ENCODE peak calls at places on chromosomes 12 and 14, in five cellular contexts. One of them, this sample, is unnamed.
A peak's percentile ranks its signal among the peaks of the same experiment; 100 is the strongest.

GRCh38 chr12:12267801-12268200 is 957 bp upstream of the LRP6 start:
- DNase-seq in SK-N-SH: peak; percentile 57
- DNase-seq in HepG2: no peak
- DNase-seq in K562: peak; percentile 8
- DNase-seq in GM12892: no peak
- DNase-seq in this sample: no peak

GRCh38 chr14:98370352-98370751 is 901.6 kb downstream of the BCL11B start:
- DNase-seq in SK-N-SH: no peak
- DNase-seq in HepG2: no peak
- DNase-seq in K562: no peak
- DNase-seq in GM12892: no peak
- DNase-seq in this sample: no peak

GRCh38 chr12:72274926-72275325 is 2.8 kb downstream of the TRHDE start:
- DNase-seq in SK-N-SH: no peak
- DNase-seq in HepG2: peak; percentile 6
- DNase-seq in K562: no peak
- DNase-seq in GM12892: no peak
- DNase-seq in this sample: no peak

GRCh38 chr12:50240096-50240791 is 43.1 kb downstream of the LIMA1 start:
- DNase-seq in SK-N-SH: no peak
- DNase-seq in HepG2: no peak
- DNase-seq in K562: no peak
- DNase-seq in GM12892: no peak
- DNase-seq in this sample: no peak

GRCh38 chr14:90087433-90087832 is 25.6 kb downstream of the KCNK13 start:
- DNase-seq in SK-N-SH: no peak
- DNase-seq in HepG2: peak; percentile 74
- DNase-seq in K562: no peak
- DNase-seq in GM12892: no peak
- DNase-seq in this sample: no peak

GRCh38 chr12:91381309-91381804 is 198.7 kb upstream of the DCN start:
- DNase-seq in SK-N-SH: peak; percentile 63
- DNase-seq in HepG2: no peak
- DNase-seq in K562: no peak
- DNase-seq in GM12892: no peak
- DNase-seq in this sample: peak; percentile 8

GRCh38 chr12:66329941-66330340 is 27.6 kb downstream of the HELB start:
- DNase-seq in SK-N-SH: no peak
- DNase-seq in HepG2: no peak
- DNase-seq in K562: no peak
- DNase-seq in GM12892: no peak
- DNase-seq in this sample: no peak

GRCh38 chr14:103146141-103146709 is 23.0 kb downstream of the TNFAIP2 start:
- DNase-seq in SK-N-SH: no peak
- DNase-seq in HepG2: no peak
- DNase-seq in K562: no peak
- DNase-seq in GM12892: no peak
- DNase-seq in this sample: no peak

GRCh38 chr14:90475298-90475697 is 78.5 kb downstream of the CALM1 start:
- DNase-seq in SK-N-SH: no peak
- DNase-seq in HepG2: no peak
- DNase-seq in K562: no peak
- DNase-seq in GM12892: no peak
- DNase-seq in this sample: no peak

GRCh38 chr12:96294831-96295230 is 100.7 kb downstream of the ELK3 start:
- DNase-seq in SK-N-SH: no peak
- DNase-seq in HepG2: no peak
- DNase-seq in K562: no peak
- DNase-seq in GM12892: no peak
- DNase-seq in this sample: no peak

GRCh38 chr12:89768586-89769482 is 60.2 kb upstream of the ATP2B1 start:
- DNase-seq in SK-N-SH: no peak
- DNase-seq in HepG2: peak; percentile 7
- DNase-seq in K562: no peak
- DNase-seq in GM12892: no peak
- DNase-seq in this sample: no peak

GRCh38 chr14:61568572-61569011 is 126.7 kb upstream of the HIF1A start:
- DNase-seq in SK-N-SH: no peak
- DNase-seq in HepG2: no peak
- DNase-seq in K562: no peak
- DNase-seq in GM12892: peak; percentile 66
- DNase-seq in this sample: peak; percentile 65

GRCh38 chr14:31530136-31530535 is 31.1 kb upstream of the NUBPL start:
- DNase-seq in SK-N-SH: no peak
- DNase-seq in HepG2: no peak
- DNase-seq in K562: no peak
- DNase-seq in GM12892: no peak
- DNase-seq in this sample: no peak

GRCh38 chr12:46366771-46367170 is 5.8 kb downstream of the SLC38A2 start:
- DNase-seq in SK-N-SH: no peak
- DNase-seq in HepG2: no peak
- DNase-seq in K562: no peak
- DNase-seq in GM12892: no peak
- DNase-seq in this sample: no peak

GRCh38 chr12:106601031-106601430 is 18.2 kb downstream of the RFX4 start:
- DNase-seq in SK-N-SH: no peak
- DNase-seq in HepG2: peak; percentile 43
- DNase-seq in K562: peak; percentile 43
- DNase-seq in GM12892: no peak
- DNase-seq in this sample: no peak

GRCh38 chr14:54652188-54652889 is 85.4 kb downstream of the SAMD4A start:
- DNase-seq in SK-N-SH: no peak
- DNase-seq in HepG2: peak; percentile 91
- DNase-seq in K562: no peak
- DNase-seq in GM12892: no peak
- DNase-seq in this sample: no peak

GRCh38 chr14:35865611-35866010 is 39.5 kb downstream of the BRMS1L start:
- DNase-seq in SK-N-SH: no peak
- DNase-seq in HepG2: no peak
- DNase-seq in K562: no peak
- DNase-seq in GM12892: no peak
- DNase-seq in this sample: no peak

GRCh38 chr14:60760648-60761364 is 26.2 kb downstream of the MNAT1 start:
- DNase-seq in SK-N-SH: no peak
- DNase-seq in HepG2: peak; percentile 29
- DNase-seq in K562: no peak
- DNase-seq in GM12892: no peak
- DNase-seq in this sample: no peak

GRCh38 chr12:49000346-49000745 is 1.2 kb upstream of the DDN start:
- DNase-seq in SK-N-SH: no peak
- DNase-seq in HepG2: no peak
- DNase-seq in K562: no peak
- DNase-seq in GM12892: no peak
- DNase-seq in this sample: no peak

GRCh38 chr14:96581902-96582640 is 79.9 kb downstream of the PAPOLA start:
- DNase-seq in SK-N-SH: peak; percentile 16
- DNase-seq in HepG2: no peak
- DNase-seq in K562: peak; percentile 45
- DNase-seq in GM12892: no peak
- DNase-seq in this sample: no peak

GRCh38 chr14:91413547-91414474 is 3.8 kb downstream of the CCDC88C start:
- DNase-seq in SK-N-SH: no peak
- DNase-seq in HepG2: no peak
- DNase-seq in K562: no peak
- DNase-seq in GM12892: no peak
- DNase-seq in this sample: no peak

GRCh38 chr12:29086325-29087271 is 62.5 kb upstream of the FAR2 start:
- DNase-seq in SK-N-SH: no peak
- DNase-seq in HepG2: no peak
- DNase-seq in K562: no peak
- DNase-seq in GM12892: no peak
- DNase-seq in this sample: no peak

GRCh38 chr14:83548061-83548839 is 1981.7 kb upstream of the FLRT2 start:
- DNase-seq in SK-N-SH: no peak
- DNase-seq in HepG2: no peak
- DNase-seq in K562: no peak
- DNase-seq in GM12892: no peak
- DNase-seq in this sample: no peak

GRCh38 chr14:63362305-63362914 is 43.7 kb upstream of the GPHB5 start:
- DNase-seq in SK-N-SH: no peak
- DNase-seq in HepG2: no peak
- DNase-seq in K562: no peak
- DNase-seq in GM12892: no peak
- DNase-seq in this sample: no peak

GRCh38 chr12:4909734-4910501 is at the start of gene KCNA1:
- DNase-seq in SK-N-SH: peak; percentile 31
- DNase-seq in HepG2: no peak
- DNase-seq in K562: no peak
- DNase-seq in GM12892: peak; percentile 51
- DNase-seq in this sample: peak; percentile 42

GRCh38 chr12:131054345-131055092 is 100.8 kb downstream of the ADGRD1 start:
- DNase-seq in SK-N-SH: no peak
- DNase-seq in HepG2: no peak
- DNase-seq in K562: no peak
- DNase-seq in GM12892: no peak
- DNase-seq in this sample: no peak

GRCh38 chr12:14211829-14212455 is 153.5 kb upstream of the ATF7IP start:
- DNase-seq in SK-N-SH: no peak
- DNase-seq in HepG2: no peak
- DNase-seq in K562: no peak
- DNase-seq in GM12892: no peak
- DNase-seq in this sample: no peak

GRCh38 chr12:30884804-30885203 is 41.7 kb upstream of the TSPAN11 start:
- DNase-seq in SK-N-SH: no peak
- DNase-seq in HepG2: no peak
- DNase-seq in K562: no peak
- DNase-seq in GM12892: no peak
- DNase-seq in this sample: no peak

GRCh38 chr12:30887226-30887625 is 39.3 kb upstream of the TSPAN11 start:
- DNase-seq in SK-N-SH: no peak
- DNase-seq in HepG2: no peak
- DNase-seq in K562: no peak
- DNase-seq in GM12892: no peak
- DNase-seq in this sample: no peak

GRCh38 chr12:30882706-30883105 is 43.8 kb upstream of the TSPAN11 start:
- DNase-seq in SK-N-SH: no peak
- DNase-seq in HepG2: no peak
- DNase-seq in K562: no peak
- DNase-seq in GM12892: no peak
- DNase-seq in this sample: no peak

GRCh38 chr12:30888241-30888640 is 38.3 kb upstream of the TSPAN11 start:
- DNase-seq in SK-N-SH: no peak
- DNase-seq in HepG2: no peak
- DNase-seq in K562: no peak
- DNase-seq in GM12892: no peak
- DNase-seq in this sample: no peak

GRCh38 chr12:30885321-30885720 is 41.2 kb upstream of the TSPAN11 start:
- DNase-seq in SK-N-SH: no peak
- DNase-seq in HepG2: no peak
- DNase-seq in K562: no peak
- DNase-seq in GM12892: no peak
- DNase-seq in this sample: no peak
- TF ChIP-seq TAF1 in SK-N-SH: no peak
- TF ChIP-seq TAF1 in HepG2: no peak
- TF ChIP-seq TAF1 in K562: no peak
- TF ChIP-seq TAF1 in GM12892: no peak
- TF ChIP-seq TAF1 in this sample: no peak

GRCh38 chr12:25723286-25723685 is 170.2 kb upstream of the LMNTD1 start:
- DNase-seq in SK-N-SH: no peak
- DNase-seq in HepG2: no peak
- DNase-seq in K562: no peak
- DNase-seq in GM12892: no peak
- DNase-seq in this sample: no peak

GRCh38 chr12:25725874-25726273 is 172.8 kb upstream of the LMNTD1 start:
- DNase-seq in SK-N-SH: no peak
- DNase-seq in HepG2: no peak
- DNase-seq in K562: no peak
- DNase-seq in GM12892: no peak
- DNase-seq in this sample: no peak

GRCh38 chr12:25730489-25731349 is 177.6 kb upstream of the LMNTD1 start:
- DNase-seq in SK-N-SH: no peak
- DNase-seq in HepG2: no peak
- DNase-seq in K562: no peak
- DNase-seq in GM12892: no peak
- DNase-seq in this sample: no peak

GRCh38 chr12:25723921-25724491 is 170.9 kb upstream of the LMNTD1 start:
- DNase-seq in SK-N-SH: no peak
- DNase-seq in HepG2: no peak
- DNase-seq in K562: no peak
- DNase-seq in GM12892: no peak
- DNase-seq in this sample: no peak

GRCh38 chr12:25728196-25728595 is 175.1 kb upstream of the LMNTD1 start:
- DNase-seq in SK-N-SH: no peak
- DNase-seq in HepG2: no peak
- DNase-seq in K562: no peak
- DNase-seq in GM12892: no peak
- DNase-seq in this sample: no peak
- TF ChIP-seq TAF1 in SK-N-SH: no peak
- TF ChIP-seq TAF1 in HepG2: no peak
- TF ChIP-seq TAF1 in K562: no peak
- TF ChIP-seq TAF1 in GM12892: no peak
- TF ChIP-seq TAF1 in this sample: no peak

GRCh38 chr12:85733984-85734383 is 102.2 kb downstream of the RASSF9 start:
- DNase-seq in SK-N-SH: no peak
- DNase-seq in HepG2: no peak
- DNase-seq in K562: no peak
- DNase-seq in GM12892: no peak
- DNase-seq in this sample: no peak

GRCh38 chr12:85733441-85733840 is 102.8 kb downstream of the RASSF9 start:
- DNase-seq in SK-N-SH: no peak
- DNase-seq in HepG2: no peak
- DNase-seq in K562: no peak
- DNase-seq in GM12892: no peak
- DNase-seq in this sample: no peak
- TF ChIP-seq TAF1 in SK-N-SH: no peak
- TF ChIP-seq TAF1 in HepG2: no peak
- TF ChIP-seq TAF1 in K562: no peak
- TF ChIP-seq TAF1 in GM12892: no peak
- TF ChIP-seq TAF1 in this sample: no peak

DNA sequence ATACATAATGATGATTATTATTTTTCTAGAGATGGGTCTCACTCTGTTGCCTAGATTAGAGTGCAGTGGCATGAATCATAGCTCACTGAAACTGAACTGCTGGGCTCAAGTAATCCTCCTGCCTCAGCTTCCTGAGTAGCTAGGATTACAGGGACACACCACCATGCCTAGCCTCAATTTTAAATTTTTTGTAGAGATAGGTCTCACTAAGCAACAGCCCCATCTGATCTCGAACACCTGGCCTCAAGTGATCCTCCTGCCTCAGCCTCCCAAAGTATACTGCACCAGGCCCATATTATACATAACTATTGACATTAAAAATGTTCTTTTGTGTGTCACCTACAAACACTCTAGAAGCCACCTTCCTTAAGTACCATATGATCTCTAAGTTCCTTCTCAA is 3.4 kb downstream of the TXNRD1 start:
- DNase-seq in SK-N-SH: no peak
- DNase-seq in HepG2: no peak
- DNase-seq in K562: no peak
- DNase-seq in GM12892: no peak
- DNase-seq in this sample: no peak
- TF ChIP-seq TAF1 in SK-N-SH: no peak
- TF ChIP-seq TAF1 in HepG2: no peak
- TF ChIP-seq TAF1 in K562: no peak
- TF ChIP-seq TAF1 in GM12892: no peak
- TF ChIP-seq TAF1 in this sample: no peak

GRCh38 chr12:64494998-64495729 is 43.2 kb downstream of the TBK1 start:
- DNase-seq in SK-N-SH: peak; percentile 55
- DNase-seq in HepG2: no peak
- DNase-seq in K562: no peak
- DNase-seq in GM12892: no peak
- DNase-seq in this sample: no peak
- TF ChIP-seq TAF1 in SK-N-SH: no peak
- TF ChIP-seq TAF1 in HepG2: no peak
- TF ChIP-seq TAF1 in K562: no peak
- TF ChIP-seq TAF1 in GM12892: no peak
- TF ChIP-seq TAF1 in this sample: no peak